ENCODE peak calls at places on chromosomes 13 and 19, in six cellular contexts. J is hepatic stellate cell; O is stimulated activated CD8-positive, alpha-beta memory T cell treated with anti-CD3 and anti-CD28 coated beads, Interleukin-15, amount 100 ng/mL, for 4 hours; P is RKO; T is NCI-H1930; I is C1 segment of cervical spinal cord. W is an unnamed sample.
A peak's percentile ranks its signal among the peaks of the same experiment; 100 is the strongest.

GRCh38 chr13:24680258-24680920 is at the start of gene ATP12A:
- DNase-seq in P (no peak), O (peak; percentile 12), T (peak; percentile 68), J (no peak), I (no peak), W (peak; percentile 22)

GRCh38 chr19:2949939-2950285 is 5.1 kb upstream of the ZNF77 start:
- DNase-seq in T (no peak), P (peak; percentile 73), O (no peak), J (no peak), I (no peak), W (peak; percentile 21)

GRCh38 chr13:113448885-113449692 is 4.2 kb downstream of the ADPRHL1 start:
- DNase-seq in P (peak; percentile 97), I (no peak), O (peak; percentile 8), T (peak; percentile 98), J (peak; percentile 44), W (peak; percentile 88)

GRCh38 chr13:47017476-47017875 is 120.6 kb upstream of the HTR2A start:
- DNase-seq in I (no peak), J (no peak), T (no peak), O (no peak), P (no peak), W (no peak)

GRCh38 chr19:17840019-17840418 is 7.8 kb downstream of the JAK3 start:
- DNase-seq in O (no peak), P (no peak), J (no peak), T (no peak), I (no peak), W (no peak)

GRCh38 chr13:55302568-55302967 is 1838.2 kb upstream of the PRR20A start:
- DNase-seq in J (no peak), T (no peak), O (no peak), I (no peak), P (peak; percentile 14), W (no peak)

GRCh38 chr19:6803036-6803404 is 30.5 kb downstream of the VAV1 start:
- DNase-seq in T (no peak), O (no peak), J (no peak), P (no peak), I (peak; percentile 0), W (peak; percentile 11)

GRCh38 chr19:15223649-15224371 is 8.4 kb downstream of the EPHX3 start:
- DNase-seq in T (no peak), I (no peak), O (no peak), P (no peak), J (no peak), W (no peak)

GRCh38 chr13:41942462-41943094 is 18.3 kb downstream of the VWA8 start:
- DNase-seq in O (no peak), T (no peak), J (peak; percentile 21), P (peak; percentile 64), I (no peak), W (peak; percentile 5)

GRCh38 chr13:103517066-103517767 is 451.0 kb upstream of the SLC10A2 start:
- DNase-seq in P (no peak), T (peak; percentile 87), I (no peak), J (no peak), O (no peak), W (no peak)

GRCh38 chr13:110570886-110571285 is 9.4 kb upstream of the RAB20 start:
- DNase-seq in P (no peak), O (no peak), I (no peak), J (no peak), T (no peak), W (no peak)